ENCODE peak calls at places on chromosomes 11 and 22, in eight cellular contexts. U, J, N, V, O, L, S and Y are unnamed samples.

GRCh38 chr22:24405631-24406321 is 21.6 kb upstream of the ADORA2A start:
- DNase-seq in U (no peak), J (no peak), N (no peak), V (no peak), O (no peak), L (no peak), S (no peak), Y (no peak)

GRCh38 chr11:87460269-87460668 is 422.5 kb downstream of the TMEM135 start:
- DNase-seq in U (no peak), J (no peak), N (no peak), V (no peak), O (no peak), L (no peak), S (no peak), Y (no peak)

GRCh38 chr22:43389227-43389836 is 22.5 kb upstream of the MPPED1 start:
- DNase-seq in U (no peak), J (no peak), N (no peak), V (no peak), O (no peak), L (no peak), S (no peak), Y (no peak)

GRCh38 chr22:38655532-38656255 is 498 bp downstream of the FAM227A start:
- DNase-seq in U (no peak), J (no peak), N (no peak), V (peak; percentile 3), O (no peak), L (peak; percentile 9), S (no peak), Y (no peak)

GRCh38 chr11:110159491-110159890 is 66.3 kb downstream of the ZC3H12C start:
- DNase-seq in U (no peak), J (no peak), N (no peak), V (no peak), O (no peak), L (no peak), S (no peak), Y (no peak)

GRCh38 chr22:42819412-42820069 is 37.5 kb downstream of the ARFGAP3 start:
- DNase-seq in U (no peak), J (no peak), N (no peak), V (no peak), O (no peak), L (no peak), S (no peak), Y (no peak)

GRCh38 chr11:107017433-107018227 is 646 bp downstream of the GUCY1A2 start:
- DNase-seq in U (peak; percentile 67), J (peak; percentile 3), N (peak; percentile 62), V (peak; percentile 20), O (peak; percentile 64), L (no peak), S (peak; percentile 72), Y (peak; percentile 76)

GRCh38 chr11:83508804-83509203 is 222.6 kb upstream of the CCDC90B start:
- DNase-seq in U (no peak), J (peak; percentile 63), N (peak; percentile 3), V (no peak), O (no peak), L (no peak), S (no peak), Y (no peak)

GRCh38 chr11:73308003-73308962 is at the start of gene ARHGEF17:
- DNase-seq in U (peak; percentile 57), J (peak; percentile 82), N (no peak), V (peak; percentile 72), O (peak; percentile 74), L (peak; percentile 76), S (peak; percentile 77), Y (peak; percentile 82)

GRCh38 chr11:112355726-112356125 is 95.1 kb upstream of the PLET1 start:
- DNase-seq in U (no peak), J (peak; percentile 71), N (peak; percentile 53), V (no peak), O (peak; percentile 16), L (peak; percentile 35), S (peak; percentile 49), Y (peak; percentile 39)

GRCh38 chr11:122612123-122612824 is 43.2 kb upstream of the UBASH3B start:
- DNase-seq in U (no peak), J (no peak), N (no peak), V (no peak), O (no peak), L (no peak), S (no peak), Y (no peak)

GRCh38 chr11:13786688-13787087 is 118.2 kb downstream of the FAR1 start:
- DNase-seq in U (no peak), J (no peak), N (no peak), V (no peak), O (no peak), L (no peak), S (no peak), Y (no peak)

GRCh38 chr22:25729595-25729994 is 12.4 kb upstream of the MYO18B start:
- DNase-seq in U (no peak), J (no peak), N (no peak), V (no peak), O (no peak), L (no peak), S (no peak), Y (no peak)

GRCh38 chr22:50691521-50691920 is 18.9 kb downstream of the SHANK3 start:
- DNase-seq in U (no peak), J (no peak), N (peak; percentile 34), V (no peak), O (peak; percentile 45), L (peak; percentile 44), S (no peak), Y (peak; percentile 46)

GRCh38 chr11:13183094-13183825 is 94.3 kb upstream of the BMAL1 start:
- DNase-seq in U (no peak), J (peak; percentile 16), N (peak; percentile 39), V (peak; percentile 39), O (no peak), L (peak; percentile 54), S (no peak), Y (no peak)

GRCh38 chr11:69311767-69312385 is 17.9 kb downstream of the MYEOV start:
- DNase-seq in U (no peak), J (no peak), N (no peak), V (no peak), O (no peak), L (no peak), S (no peak), Y (no peak)

GRCh38 chr11:11525283-11525682 is 96.5 kb downstream of the GALNT18 start:
- DNase-seq in U (no peak), J (no peak), N (no peak), V (no peak), O (no peak), L (no peak), S (no peak), Y (no peak)

GRCh38 chr11:128151338-128151737 is 436.0 kb downstream of the ETS1 start:
- DNase-seq in U (no peak), J (no peak), N (no peak), V (no peak), O (no peak), L (no peak), S (no peak), Y (no peak)

GRCh38 chr11:77082838-77083552 is 16.2 kb downstream of the CAPN5 start:
- DNase-seq in U (no peak), J (no peak), N (no peak), V (no peak), O (no peak), L (peak; percentile 38), S (no peak), Y (no peak)

GRCh38 chr22:41524809-41525449 is 19.3 kb downstream of the POLR3H start:
- DNase-seq in U (no peak), J (no peak), N (no peak), V (no peak), O (no peak), L (no peak), S (no peak), Y (no peak)

GRCh38 chr11:132402056-132402684 is 1031.8 kb downstream of the NTM start:
- DNase-seq in U (peak; percentile 24), J (peak; percentile 87), N (peak; percentile 79), V (peak; percentile 8), O (peak; percentile 40), L (peak; percentile 51), S (peak; percentile 85), Y (peak; percentile 47)

GRCh38 chr11:10725114-10725906 is 25.7 kb upstream of the CTR9 start:
- DNase-seq in U (no peak), J (no peak), N (peak; percentile 93), V (peak; percentile 59), O (no peak), L (peak; percentile 86), S (no peak), Y (no peak)

GRCh38 chr22:24289781-24290181 is 19.1 kb downstream of the SPECC1L start:
- DNase-seq in U (no peak), J (no peak), N (no peak), V (no peak), O (no peak), L (no peak), S (no peak), Y (peak; percentile 15)

GRCh38 chr11:19200410-19201201 is 1.2 kb downstream of the CSRP3 start:
- DNase-seq in U (no peak), J (no peak), N (peak; percentile 84), V (peak; percentile 71), O (no peak), L (peak; percentile 70), S (peak; percentile 26), Y (no peak)

GRCh38 chr22:37425800-37426531 is 1.3 kb downstream of the ELFN2 start:
- DNase-seq in U (no peak), J (no peak), N (no peak), V (no peak), O (no peak), L (peak; percentile 45), S (peak; percentile 67), Y (peak; percentile 32)

GRCh38 chr11:36350137-36350513 is 54.0 kb downstream of the PRR5L start:
- DNase-seq in U (no peak), J (no peak), N (no peak), V (no peak), O (no peak), L (no peak), S (no peak), Y (no peak)

GRCh38 chr22:39152511-39153219 is at the start of gene CBX7:
- DNase-seq in U (peak; percentile 93), J (peak; percentile 88), N (peak; percentile 63), V (peak; percentile 92), O (peak; percentile 77), L (peak; percentile 76), S (peak; percentile 98), Y (peak; percentile 96)

GRCh38 chr11:12771875-12772274 is 97.7 kb downstream of the TEAD1 start:
- DNase-seq in U (no peak), J (no peak), N (peak; percentile 17), V (no peak), O (no peak), L (peak; percentile 76), S (no peak), Y (no peak)